ENCODE peak calls at places on chromosomes 11 and 22, in six cellular contexts. D is kidney epithelial cell; V is stimulated activated CD8-positive, alpha-beta memory T cell treated with anti-CD3 and anti-CD28 coated beads, Interleukin-4, amount 100 ng/mL, for 24 hours; R is stimulated activated CD4-positive, alpha-beta T cell treated with anti-CD3 and anti-CD28 coated beads, Interleukin-2, amount 100 ng/mL, for 48 hours; I is amygdala; F is CD8-positive, alpha-beta memory T cell. Y is an unnamed sample.

GRCh38 chr11:73221451-73221850 is 3.4 kb downstream of the P2RY2 start:
- DNase-seq in F (no peak), I (no peak), D (no peak), R (no peak), V (no peak), Y (no peak)

GRCh38 chr11:82714346-82715174 is 19.1 kb downstream of the FAM181B start:
- DNase-seq in V (no peak), D (no peak), I (no peak), R (no peak), F (no peak), Y (peak)

GRCh38 chr11:102957953-102958352 is 2.4 kb upstream of the MMP13 start:
- DNase-seq in V (no peak), D (no peak), R (no peak), F (no peak), I (no peak), Y (no peak)

GRCh38 chr11:17686185-17686980 is 33.0 kb upstream of the MYOD1 start:
- DNase-seq in R (no peak), F (no peak), D (no peak), V (no peak), I (no peak), Y (peak)

GRCh38 chr11:76839326-76839725 is 21.4 kb upstream of the ACER3 start:
- DNase-seq in V (no peak), I (no peak), R (no peak), F (no peak), D (no peak), Y (no peak)

GRCh38 chr11:74842967-74843366 is 94.3 kb downstream of the RNF169 start:
- DNase-seq in D (no peak), I (no peak), R (no peak), V (no peak), F (no peak), Y (no peak)

GRCh38 chr11:86408845-86409244 is 34.2 kb downstream of the CCDC81 start:
- DNase-seq in F (no peak), D (no peak), V (no peak), I (no peak), R (no peak), Y (no peak)

GRCh38 chr22:38513063-38513462 is 7.0 kb upstream of the DDX17 start:
- DNase-seq in D (no peak), V (no peak), F (peak), I (no peak), R (no peak), Y (peak)

GRCh38 chr22:23437779-23438178 is 142.3 kb downstream of the IGLL1 start:
- DNase-seq in R (no peak), V (no peak), I (no peak), D (no peak), F (no peak), Y (no peak)

Y was measured in mesendoderm.